ENCODE peak calls at places on chromosomes 16 and 17, in four cellular contexts. K is cardiac fibroblast, A is germinal center, S is iris pigment epithelial cell. B is an unnamed sample.

GRCh38 chr16:57700801-57701551 is 6.4 kb downstream of the DRC7 start:
- DNase-seq in K (no peak), A (no peak), S (no peak), B (no peak)

GRCh38 chr17:50603340-50603739 is 31.3 kb upstream of the ABCC3 start:
- DNase-seq in K (no peak), A (peak), S (no peak), B (no peak)

GRCh38 chr16:4515611-4516233 is 22.9 kb downstream of the CDIP1 start:
- DNase-seq in K (peak), A (no peak), S (no peak), B (no peak)

GRCh38 chr17:75457047-75457654 is 716 bp downstream of the TMEM94 start:
- DNase-seq in K (peak), A (peak), S (no peak), B (peak)

GRCh38 chr17:44785921-44786320 is 27.1 kb downstream of the ADAM11 start:
- DNase-seq in K (no peak), A (no peak), S (no peak), B (no peak)

GRCh38 chr17:6138761-6139446 is 68.7 kb downstream of the WSCD1 start:
- DNase-seq in K (no peak), A (no peak), S (no peak), B (no peak)

GRCh38 chr17:39365252-39365651 is 36.2 kb downstream of the FBXL20 start:
- DNase-seq in K (peak), A (no peak), S (peak), B (peak)

GRCh38 chr17:70072900-70073299 is 2.1 kb upstream of the KCNJ16 start:
- DNase-seq in K (no peak), A (no peak), S (no peak), B (no peak)

GRCh38 chr17:71180801-71181385 is 939.9 kb upstream of the SOX9 start:
- DNase-seq in K (peak), A (no peak), S (peak), B (peak)

GRCh38 chr17:29526322-29526721 is 40.5 kb downstream of the ABHD15 start:
- DNase-seq in K (peak), A (no peak), S (peak), B (peak)

GRCh38 chr16:14496047-14496770 is 133.9 kb downstream of the PARN start:
- DNase-seq in K (no peak), A (no peak), S (no peak), B (no peak)

GRCh38 chr17:15143524-15143923 is 121.6 kb downstream of the PMP22 start:
- DNase-seq in K (no peak), A (no peak), S (no peak), B (no peak)

GRCh38 chr17:72946696-72947095 is 145.8 kb downstream of the SLC39A11 start:
- DNase-seq in K (no peak), A (no peak), S (no peak), B (no peak)

GRCh38 chr16:19294156-19294649 is 8.7 kb downstream of the CLEC19A start:
- DNase-seq in K (no peak), A (peak), S (peak), B (no peak)

B was measured in LHCN-M2.